ENCODE peak calls at places on chromosomes 16 and 17, in ten cellular contexts. Y, J, N, Z, M, O, P, B, C and T are unnamed samples.

GRCh38 chr16:66188786-66189725 is 177.4 kb upstream of the CDH5 start:
- DNase-seq in Y (no peak), J (no peak), N (peak; percentile 13), Z (no peak), M (peak; percentile 13), O (no peak), P (no peak), B (no peak), C (no peak), T (peak; percentile 8)

GRCh38 chr17:37068266-37068665 is 119.5 kb downstream of the AATF start:
- DNase-seq in Y (no peak), J (no peak), N (no peak), Z (no peak), M (no peak), O (peak; percentile 53), P (no peak), B (no peak), C (no peak), T (no peak)

GRCh38 chr16:22337045-22337444 is 37.4 kb downstream of the CDR2 start:
- DNase-seq in Y (no peak), J (no peak), N (no peak), Z (no peak), M (no peak), O (no peak), P (no peak), B (no peak), C (no peak), T (no peak)

GRCh38 chr17:20948984-20949777 is 93.6 kb downstream of the USP22 start:
- DNase-seq in Y (no peak), J (no peak), N (no peak), Z (no peak), M (no peak), O (no peak), P (no peak), B (no peak), C (no peak), T (no peak)

GRCh38 chr17:41082565-41083136 is 1.3 kb upstream of the KRTAP4-7 start:
- DNase-seq in Y (peak; percentile 49), J (no peak), N (peak; percentile 40), Z (no peak), M (no peak), O (no peak), P (peak; percentile 78), B (no peak), C (no peak), T (no peak)

GRCh38 chr17:73422121-73422520 is 110.3 kb upstream of the CDC42EP4 start:
- DNase-seq in Y (no peak), J (no peak), N (no peak), Z (no peak), M (no peak), O (no peak), P (no peak), B (no peak), C (no peak), T (no peak)

GRCh38 chr16:2857451-2858244 is at the start of gene PRSS22:
- DNase-seq in Y (no peak), J (no peak), N (peak; percentile 14), Z (peak; percentile 21), M (no peak), O (no peak), P (no peak), B (no peak), C (no peak), T (no peak)

GRCh38 chr16:67673712-67674580 is 7.3 kb downstream of the C16orf86 start:
- DNase-seq in Y (no peak), J (peak; percentile 25), N (no peak), Z (no peak), M (no peak), O (peak; percentile 50), P (no peak), B (no peak), C (no peak), T (peak; percentile 82)

GRCh38 chr16:88731699-88732098 is 25.4 kb downstream of the CTU2 start:
- DNase-seq in Y (no peak), J (peak; percentile 66), N (peak; percentile 18), Z (no peak), M (no peak), O (no peak), P (no peak), B (no peak), C (no peak), T (no peak)

GRCh38 chr17:7997186-7997585 is 5.2 kb upstream of the GUCY2D start:
- DNase-seq in Y (no peak), J (peak; percentile 5), N (peak; percentile 43), Z (peak; percentile 34), M (no peak), O (peak; percentile 66), P (peak; percentile 44), B (no peak), C (no peak), T (peak; percentile 16)

GRCh38 chr16:1152651-1153259 is at the start of gene CACNA1H:
- DNase-seq in Y (no peak), J (peak; percentile 82), N (no peak), Z (peak; percentile 67), M (no peak), O (no peak), P (no peak), B (peak; percentile 80), C (peak; percentile 55), T (no peak)

GRCh38 chr17:69724236-69724635 is 309.7 kb downstream of the MAP2K6 start:
- DNase-seq in Y (no peak), J (no peak), N (no peak), Z (no peak), M (no peak), O (no peak), P (no peak), B (no peak), C (no peak), T (no peak)

GRCh38 chr17:50926523-50926922 is 60.4 kb upstream of the TOB1 start:
- DNase-seq in Y (no peak), J (no peak), N (no peak), Z (no peak), M (no peak), O (no peak), P (no peak), B (no peak), C (no peak), T (no peak)

GRCh38 chr17:11493947-11494346 is 104.3 kb upstream of the DNAH9 start:
- DNase-seq in Y (no peak), J (no peak), N (no peak), Z (no peak), M (no peak), O (no peak), P (no peak), B (no peak), C (no peak), T (no peak)

GRCh38 chr17:3594056-3594810 is 15.0 kb downstream of the TRPV1 start:
- DNase-seq in Y (no peak), J (peak; percentile 41), N (peak; percentile 82), Z (no peak), M (peak; percentile 42), O (no peak), P (no peak), B (no peak), C (no peak), T (peak; percentile 66)

GRCh38 chr17:35788504-35788998 is 6.9 kb downstream of the MMP28 start:
- DNase-seq in Y (peak; percentile 85), J (no peak), N (peak; percentile 90), Z (no peak), M (no peak), O (no peak), P (peak; percentile 90), B (no peak), C (no peak), T (no peak)

GRCh38 chr17:42135664-42136653 is 13.4 kb downstream of the HSPB9 start:
- DNase-seq in Y (no peak), J (no peak), N (peak; percentile 76), Z (peak; percentile 19), M (no peak), O (peak; percentile 80), P (peak; percentile 76), B (no peak), C (no peak), T (no peak)

GRCh38 chr16:87457051-87457611 is 35.7 kb downstream of the ZCCHC14 start:
- DNase-seq in Y (no peak), J (no peak), N (no peak), Z (no peak), M (no peak), O (no peak), P (peak; percentile 31), B (no peak), C (no peak), T (no peak)

GRCh38 chr17:35117984-35118383 is 1.7 kb downstream of the RAD51D start:
- DNase-seq in Y (no peak), J (no peak), N (peak; percentile 55), Z (peak; percentile 28), M (no peak), O (no peak), P (no peak), B (no peak), C (no peak), T (no peak)

GRCh38 chr16:89052824-89053724 is 40.6 kb upstream of the ACSF3 start:
- DNase-seq in Y (peak; percentile 34), J (peak; percentile 70), N (peak; percentile 64), Z (peak; percentile 19), M (peak; percentile 45), O (peak; percentile 91), P (no peak), B (no peak), C (no peak), T (peak; percentile 93)

GRCh38 chr16:52283581-52284375 is 263.2 kb downstream of the TOX3 start:
- DNase-seq in Y (no peak), J (no peak), N (no peak), Z (no peak), M (no peak), O (no peak), P (no peak), B (no peak), C (no peak), T (no peak)

GRCh38 chr17:31696184-31696602 is 162.9 kb downstream of the COPRS start:
- DNase-seq in Y (no peak), J (peak; percentile 18), N (peak; percentile 94), Z (no peak), M (peak; percentile 8), O (no peak), P (no peak), B (peak; percentile 66), C (no peak), T (peak; percentile 98)

GRCh38 chr17:39239640-39240314 is 14.0 kb upstream of the STAC2 start:
- DNase-seq in Y (no peak), J (no peak), N (peak; percentile 36), Z (peak; percentile 70), M (no peak), O (peak; percentile 61), P (no peak), B (peak; percentile 76), C (peak; percentile 53), T (no peak)

GRCh38 chr17:82126479-82127314 is 28.7 kb upstream of the FASN start:
- DNase-seq in Y (no peak), J (no peak), N (no peak), Z (peak; percentile 96), M (no peak), O (no peak), P (no peak), B (no peak), C (peak; percentile 31), T (no peak)

GRCh38 chr17:6209829-6210228 is 139.7 kb downstream of the WSCD1 start:
- DNase-seq in Y (no peak), J (no peak), N (no peak), Z (no peak), M (no peak), O (no peak), P (no peak), B (no peak), C (no peak), T (no peak)

GRCh38 chr16:69097425-69097824 is 8.0 kb upstream of the HAS3 start:
- DNase-seq in Y (no peak), J (no peak), N (no peak), Z (no peak), M (no peak), O (no peak), P (no peak), B (no peak), C (no peak), T (no peak)

GRCh38 chr16:30895592-30896202 is 717 bp upstream of the CTF1 start:
- DNase-seq in Y (no peak), J (no peak), N (no peak), Z (no peak), M (no peak), O (peak; percentile 68), P (no peak), B (no peak), C (no peak), T (no peak)

GRCh38 chr16:3583303-3584038 is 6.3 kb upstream of the NLRC3 start:
- DNase-seq in Y (no peak), J (no peak), N (no peak), Z (no peak), M (no peak), O (no peak), P (no peak), B (no peak), C (no peak), T (no peak)